ENCODE peak calls at places on chromosomes 4 and X, in six cellular contexts. Y is right lobe of liver, T is IMR-90, L is brain microvascular endothelial cell, J is psoas muscle, V is GM06990. E is an unnamed sample.

GRCh38 chrX:118824173-118824782 is 654 bp downstream of the ZCCHC12 start:
- DNase-seq in V (no peak), Y (no peak), T (no peak), J (no peak), L (no peak), E (no peak)

GRCh38 chrX:103554687-103555417 is 30.5 kb upstream of the TCEAL4 start:
- DNase-seq in V (peak; percentile 26), L (peak; percentile 49), J (no peak), Y (peak; percentile 17), T (peak; percentile 24), E (no peak)

GRCh38 chrX:122279746-122280145 is 904.3 kb upstream of the GRIA3 start:
- DNase-seq in J (no peak), Y (no peak), T (no peak), V (no peak), L (no peak), E (no peak)

GRCh38 chrX:65697173-65697572 is 29.7 kb downstream of the MSN start:
- DNase-seq in Y (no peak), V (no peak), T (peak; percentile 79), J (no peak), L (peak; percentile 22), E (peak; percentile 70)

GRCh38 chr4:37802068-37802666 is 24.3 kb upstream of the PGM2 start:
- DNase-seq in J (no peak), L (peak; percentile 48), Y (peak; percentile 52), V (no peak), T (peak; percentile 60), E (peak; percentile 75)

GRCh38 chr4:61397174-61397573 is 197.0 kb downstream of the ADGRL3 start:
- DNase-seq in J (no peak), T (peak; percentile 1), Y (no peak), L (no peak), V (no peak), E (no peak)

GRCh38 chrX:1355131-1355799 is 18.7 kb downstream of the IL3RA start:
- DNase-seq in T (no peak), L (no peak), J (peak; percentile 13), V (no peak), Y (no peak), E (no peak)

GRCh38 chrX:129984196-129984962 is 1.9 kb downstream of the BCORL1 start:
- DNase-seq in T (no peak), Y (peak; percentile 55), V (peak; percentile 18), J (peak; percentile 66), L (no peak), E (no peak)

GRCh38 chr4:150942539-150942938 is 72.5 kb downstream of the LRBA start:
- DNase-seq in Y (no peak), J (no peak), L (no peak), V (no peak), T (no peak), E (no peak)

GRCh38 chr4:156956359-156956758 is 15.2 kb downstream of the PDGFC start:
- DNase-seq in V (no peak), Y (no peak), J (no peak), T (no peak), L (no peak), E (no peak)

GRCh38 chr4:142645478-142646108 is 200.5 kb downstream of the INPP4B start:
- DNase-seq in T (no peak), J (no peak), L (peak; percentile 35), V (peak; percentile 28), Y (no peak), E (no peak)

GRCh38 chrX:39564751-39565150 is 533.0 kb downstream of the BCOR start:
- DNase-seq in T (no peak), L (no peak), V (no peak), J (no peak), Y (no peak), E (no peak)

GRCh38 chr4:155597281-155597680 is 69.4 kb upstream of the GUCY1A1 start:
- DNase-seq in T (no peak), V (no peak), J (no peak), Y (no peak), L (no peak), E (no peak)

GRCh38 chr4:143335979-143336827 is 473 bp upstream of the GAB1 start:
- DNase-seq in J (peak; percentile 93), V (peak; percentile 69), Y (peak; percentile 96), T (peak; percentile 90), L (peak; percentile 82), E (peak; percentile 82)

GRCh38 chr4:168723020-168723419 is 226.2 kb downstream of the PALLD start:
- DNase-seq in Y (no peak), T (peak; percentile 75), L (peak; percentile 42), J (no peak), V (no peak), E (peak; percentile 45)

GRCh38 chr4:151667025-151667424 is 93.8 kb downstream of the GATB start:
- DNase-seq in Y (no peak), L (no peak), J (peak; percentile 73), T (peak; percentile 34), V (no peak), E (peak; percentile 10)

GRCh38 chr4:125728568-125728967 is 413.8 kb downstream of the FAT4 start:
- DNase-seq in T (peak; percentile 98), L (peak; percentile 95), J (no peak), Y (no peak), V (no peak), E (peak; percentile 96)

GRCh38 chr4:13544556-13545393 is 467 bp upstream of the NKX3-2 start:
- DNase-seq in V (no peak), J (no peak), T (peak; percentile 64), Y (peak; percentile 76), L (peak; percentile 63), E (peak; percentile 50)

GRCh38 chr4:119683518-119683917 is 54.9 kb upstream of the PDE5A start:
- DNase-seq in J (no peak), L (peak; percentile 23), V (no peak), Y (no peak), T (peak; percentile 93), E (peak; percentile 42)

GRCh38 chr4:156346959-156347385 is 393.3 kb upstream of the CTSO start:
- DNase-seq in L (no peak), J (no peak), T (no peak), Y (no peak), V (no peak), E (no peak)

GRCh38 chr4:176376032-176376614 is 56.4 kb downstream of the SPCS3 start:
- DNase-seq in J (no peak), Y (no peak), T (peak; percentile 53), V (no peak), L (no peak), E (peak; percentile 28)

GRCh38 chr4:1578968-1579833 is 104.9 kb downstream of the FAM53A start:
- DNase-seq in T (peak; percentile 28), V (peak; percentile 56), J (peak; percentile 87), L (peak; percentile 48), Y (peak; percentile 82), E (peak; percentile 61)

GRCh38 chrX:49282647-49283011 is 13.0 kb downstream of the PPP1R3F start:
- DNase-seq in V (no peak), Y (no peak), J (no peak), T (peak; percentile 33), L (peak; percentile 4), E (peak; percentile 22)

GRCh38 chrX:149255860-149256259 is 249.2 kb downstream of the IDS start:
- DNase-seq in L (no peak), V (no peak), J (no peak), Y (no peak), T (no peak), E (no peak)

GRCh38 chrX:133414399-133415275 is 652 bp downstream of the GPC4 start:
- DNase-seq in Y (no peak), T (no peak), J (no peak), L (no peak), V (peak; percentile 17), E (no peak)

GRCh38 chr4:83207497-83208105 is 77.0 kb downstream of the COQ2 start:
- DNase-seq in Y (no peak), L (peak; percentile 65), T (peak; percentile 67), J (no peak), V (no peak), E (peak; percentile 56)

DNA sequence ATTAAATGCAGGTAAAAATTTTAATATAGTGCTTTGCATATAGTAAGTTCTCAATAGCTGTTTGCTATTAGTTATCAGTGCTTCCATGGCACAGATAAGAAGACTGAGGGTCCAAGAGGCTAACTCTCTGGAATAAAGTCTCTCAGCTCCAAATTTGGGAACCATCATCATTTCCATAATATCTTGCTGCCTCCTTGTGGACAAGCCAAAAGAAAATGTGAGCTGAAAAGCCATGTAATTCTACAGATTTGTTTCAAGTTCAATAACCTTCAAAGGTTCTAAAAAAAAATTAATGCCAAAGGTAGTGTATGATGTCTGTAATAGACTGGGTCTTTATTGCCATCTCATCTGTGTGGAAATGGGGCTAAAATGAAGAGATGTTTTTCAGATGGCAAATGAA is 136.9 kb upstream of the VCX start:
- DNase-seq in T (no peak), L (no peak), V (no peak), J (no peak), Y (no peak), E (peak; percentile 3)
- TF ChIP-seq CTCF in T (peak; percentile 38), L (peak; percentile 7), V (peak; percentile 10), J (peak; percentile 11), Y (no peak), E (peak; percentile 68)

DNA sequence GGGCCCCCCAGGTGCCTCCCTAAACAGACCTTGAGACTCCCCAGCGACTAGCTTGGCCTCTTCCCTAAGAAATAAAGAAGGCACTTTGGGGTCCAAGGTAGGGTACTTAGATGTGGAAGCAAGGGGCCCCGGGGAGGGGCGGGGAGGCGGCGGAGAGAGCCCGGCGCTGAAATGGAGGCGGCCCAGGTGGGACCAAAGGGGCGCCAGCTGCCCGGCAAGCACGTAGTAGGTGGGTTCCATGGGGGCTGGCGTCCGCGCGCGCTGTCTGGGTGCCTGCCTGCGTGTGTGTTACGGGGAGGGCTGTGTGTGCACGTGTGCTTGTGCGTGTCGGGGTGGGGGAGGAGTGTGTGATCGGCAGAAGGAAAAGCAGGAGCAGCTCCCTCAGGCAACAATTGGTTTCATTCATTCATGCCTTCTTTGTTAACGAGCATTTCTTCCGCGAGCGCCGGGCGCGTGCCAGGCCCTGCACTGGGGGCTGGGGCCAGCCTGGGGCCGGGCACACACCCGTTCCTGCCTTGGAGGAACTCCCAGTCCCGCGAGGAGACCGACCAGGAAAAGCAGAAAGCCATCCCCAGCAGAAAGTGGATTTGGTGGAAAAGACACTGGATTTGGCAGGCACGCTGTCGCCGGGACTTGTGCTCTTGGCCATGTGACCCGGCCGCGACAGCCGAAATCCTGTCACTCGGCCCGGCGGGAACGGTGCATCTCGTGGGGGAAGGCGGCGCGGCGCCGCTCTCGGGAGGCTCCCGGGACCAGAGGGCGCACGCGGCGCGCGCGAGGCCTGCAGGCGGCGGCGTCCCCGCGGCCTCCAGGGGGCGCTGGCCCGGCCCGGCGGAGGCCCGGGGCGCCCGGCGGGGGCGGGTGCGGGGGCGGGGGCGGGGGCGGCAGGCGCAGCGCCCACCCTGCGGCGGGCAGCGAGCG is 3.3 kb upstream of the DUSP9 start:
- DNase-seq in V (no peak), L (no peak), Y (no peak), T (no peak), J (no peak), E (no peak)
- TF ChIP-seq CTCF in V (no peak), L (no peak), Y (no peak), T (peak; percentile 33), J (peak; percentile 19), E (no peak)

DNA sequence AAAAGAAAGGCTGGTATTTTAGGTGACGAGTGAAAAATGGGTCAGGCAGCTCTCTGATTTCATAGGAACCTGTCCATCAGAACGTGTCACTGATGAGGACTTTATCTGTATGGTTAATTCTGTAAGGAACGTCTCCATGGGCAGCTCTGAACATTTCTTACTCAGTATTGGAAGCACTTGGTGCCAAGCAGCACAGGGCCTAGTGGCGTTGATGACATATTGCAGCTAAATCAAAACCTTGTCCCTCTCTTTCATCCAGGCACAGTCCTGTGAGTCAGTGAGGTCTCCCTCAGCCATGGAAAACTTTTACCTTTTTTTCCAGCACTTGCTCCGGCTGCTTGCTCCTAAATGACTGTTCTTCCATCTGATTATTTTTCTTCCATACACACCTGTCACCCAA is 301.9 kb downstream of the DHX15 start:
- DNase-seq in Y (no peak), T (no peak), J (no peak), V (no peak), L (no peak), E (no peak)
- TF ChIP-seq CTCF in Y (no peak), T (no peak), J (no peak), V (no peak), L (no peak), E (no peak)

GRCh38 chrX:131792356-131792749 is 230.7 kb upstream of the STK26 start:
- DNase-seq in T (peak; percentile 94), Y (peak; percentile 84), J (peak; percentile 91), L (peak; percentile 87), V (peak; percentile 68), E (no peak)
- TF ChIP-seq CTCF in T (peak; percentile 65), Y (peak; percentile 79), J (peak; percentile 58), L (peak; percentile 58), V (peak; percentile 37), E (peak; percentile 13)

E was measured in HFFc6.